ENCODE peak calls at places on chromosome 5, in six cellular contexts. One of them, this sample, is unnamed. For H3K9me3, the result is how much of the 10 kb centered on the place peaks cover.

GRCh38 chr5:52898961-52899680 is 90.0 kb upstream of the ITGA2 start:
- DNase-seq in CD4-positive, alpha-beta T cell: no peak
- DNase-seq in Caco-2: no peak
- DNase-seq in suprapubic skin: no peak
- DNase-seq in CD4-positive, CD25-positive, alpha-beta regulatory T cell: no peak
- DNase-seq in CD8-positive, alpha-beta memory T cell: no peak
- DNase-seq in this sample: no peak

GRCh38 chr5:148875205-148875875 is 48.9 kb downstream of the ADRB2 start:
- DNase-seq in Caco-2: no peak
- DNase-seq in CD8-positive, alpha-beta memory T cell: no peak
- DNase-seq in CD4-positive, alpha-beta T cell: no peak
- DNase-seq in CD4-positive, CD25-positive, alpha-beta regulatory T cell: no peak
- DNase-seq in suprapubic skin: no peak
- DNase-seq in this sample: no peak

GRCh38 chr5:103111458-103111857 is 8.5 kb downstream of the GIN1 start:
- DNase-seq in Caco-2: no peak
- DNase-seq in suprapubic skin: no peak
- DNase-seq in CD8-positive, alpha-beta memory T cell: peak
- DNase-seq in CD4-positive, CD25-positive, alpha-beta regulatory T cell: no peak
- DNase-seq in CD4-positive, alpha-beta T cell: no peak
- DNase-seq in this sample: no peak

GRCh38 chr5:149682532-149683076 is 47.5 kb upstream of the PPARGC1B start:
- DNase-seq in Caco-2: no peak
- DNase-seq in suprapubic skin: no peak
- DNase-seq in CD8-positive, alpha-beta memory T cell: no peak
- DNase-seq in CD4-positive, alpha-beta T cell: no peak
- DNase-seq in CD4-positive, CD25-positive, alpha-beta regulatory T cell: no peak
- DNase-seq in this sample: no peak

GRCh38 chr5:38426493-38426892 is 130.0 kb downstream of the LIFR start:
- DNase-seq in Caco-2: no peak
- DNase-seq in CD4-positive, alpha-beta T cell: no peak
- DNase-seq in suprapubic skin: peak
- DNase-seq in CD4-positive, CD25-positive, alpha-beta regulatory T cell: no peak
- DNase-seq in CD8-positive, alpha-beta memory T cell: no peak
- DNase-seq in this sample: no peak

GRCh38 chr5:93130623-93131022 is 450.4 kb downstream of the NR2F1-AS1 start:
- DNase-seq in CD4-positive, CD25-positive, alpha-beta regulatory T cell: no peak
- DNase-seq in CD8-positive, alpha-beta memory T cell: no peak
- DNase-seq in suprapubic skin: no peak
- DNase-seq in CD4-positive, alpha-beta T cell: no peak
- DNase-seq in Caco-2: no peak
- DNase-seq in this sample: no peak

GRCh38 chr5:57499262-57500050 is 16.8 kb upstream of the ACTBL2 start:
- DNase-seq in suprapubic skin: no peak
- DNase-seq in CD4-positive, alpha-beta T cell: no peak
- DNase-seq in CD8-positive, alpha-beta memory T cell: no peak
- DNase-seq in Caco-2: peak
- DNase-seq in CD4-positive, CD25-positive, alpha-beta regulatory T cell: no peak
- DNase-seq in this sample: no peak

GRCh38 chr5:39409036-39409435 is 15.7 kb downstream of the DAB2 start:
- DNase-seq in CD8-positive, alpha-beta memory T cell: no peak
- DNase-seq in suprapubic skin: no peak
- DNase-seq in CD4-positive, CD25-positive, alpha-beta regulatory T cell: no peak
- DNase-seq in Caco-2: no peak
- DNase-seq in CD4-positive, alpha-beta T cell: no peak
- DNase-seq in this sample: no peak

GRCh38 chr5:68722357-68722756 is 371.5 kb upstream of the SLC30A5 start:
- DNase-seq in CD8-positive, alpha-beta memory T cell: no peak
- DNase-seq in CD4-positive, CD25-positive, alpha-beta regulatory T cell: no peak
- DNase-seq in Caco-2: no peak
- DNase-seq in suprapubic skin: no peak
- DNase-seq in CD4-positive, alpha-beta T cell: no peak
- DNase-seq in this sample: no peak

GRCh38 chr5:116276952-116277351 is 192.1 kb downstream of the COMMD10 start:
- DNase-seq in Caco-2: no peak
- DNase-seq in CD8-positive, alpha-beta memory T cell: no peak
- DNase-seq in CD4-positive, CD25-positive, alpha-beta regulatory T cell: no peak
- DNase-seq in suprapubic skin: no peak
- DNase-seq in CD4-positive, alpha-beta T cell: no peak
- DNase-seq in this sample: no peak

GRCh38 chr5:149035282-149035882 is 27.5 kb downstream of the SH3TC2 start:
- DNase-seq in CD4-positive, CD25-positive, alpha-beta regulatory T cell: peak
- DNase-seq in suprapubic skin: peak
- DNase-seq in Caco-2: peak
- DNase-seq in CD8-positive, alpha-beta memory T cell: peak
- DNase-seq in CD4-positive, alpha-beta T cell: peak
- DNase-seq in this sample: peak

GRCh38 chr5:116575635-116576042 is 1.0 kb upstream of the SEMA6A start:
- DNase-seq in Caco-2: no peak
- DNase-seq in CD8-positive, alpha-beta memory T cell: no peak
- DNase-seq in suprapubic skin: no peak
- DNase-seq in CD4-positive, alpha-beta T cell: no peak
- DNase-seq in CD4-positive, CD25-positive, alpha-beta regulatory T cell: no peak
- DNase-seq in this sample: no peak

GRCh38 chr5:30850871-30851270 is 342.6 kb upstream of the CDH6 start:
- DNase-seq in CD4-positive, alpha-beta T cell: no peak
- DNase-seq in suprapubic skin: no peak
- DNase-seq in Caco-2: no peak
- DNase-seq in CD8-positive, alpha-beta memory T cell: no peak
- DNase-seq in CD4-positive, CD25-positive, alpha-beta regulatory T cell: no peak
- DNase-seq in this sample: no peak

GRCh38 chr5:39605966-39606591 is 181.3 kb upstream of the DAB2 start:
- DNase-seq in CD8-positive, alpha-beta memory T cell: no peak
- DNase-seq in CD4-positive, CD25-positive, alpha-beta regulatory T cell: no peak
- DNase-seq in suprapubic skin: no peak
- DNase-seq in CD4-positive, alpha-beta T cell: no peak
- DNase-seq in Caco-2: no peak
- DNase-seq in this sample: no peak

GRCh38 chr5:88436290-88436689 is 167.6 kb upstream of the TMEM161B start:
- DNase-seq in Caco-2: no peak
- DNase-seq in CD4-positive, alpha-beta T cell: no peak
- DNase-seq in CD4-positive, CD25-positive, alpha-beta regulatory T cell: no peak
- DNase-seq in suprapubic skin: no peak
- DNase-seq in CD8-positive, alpha-beta memory T cell: no peak
- DNase-seq in this sample: no peak

DNA sequence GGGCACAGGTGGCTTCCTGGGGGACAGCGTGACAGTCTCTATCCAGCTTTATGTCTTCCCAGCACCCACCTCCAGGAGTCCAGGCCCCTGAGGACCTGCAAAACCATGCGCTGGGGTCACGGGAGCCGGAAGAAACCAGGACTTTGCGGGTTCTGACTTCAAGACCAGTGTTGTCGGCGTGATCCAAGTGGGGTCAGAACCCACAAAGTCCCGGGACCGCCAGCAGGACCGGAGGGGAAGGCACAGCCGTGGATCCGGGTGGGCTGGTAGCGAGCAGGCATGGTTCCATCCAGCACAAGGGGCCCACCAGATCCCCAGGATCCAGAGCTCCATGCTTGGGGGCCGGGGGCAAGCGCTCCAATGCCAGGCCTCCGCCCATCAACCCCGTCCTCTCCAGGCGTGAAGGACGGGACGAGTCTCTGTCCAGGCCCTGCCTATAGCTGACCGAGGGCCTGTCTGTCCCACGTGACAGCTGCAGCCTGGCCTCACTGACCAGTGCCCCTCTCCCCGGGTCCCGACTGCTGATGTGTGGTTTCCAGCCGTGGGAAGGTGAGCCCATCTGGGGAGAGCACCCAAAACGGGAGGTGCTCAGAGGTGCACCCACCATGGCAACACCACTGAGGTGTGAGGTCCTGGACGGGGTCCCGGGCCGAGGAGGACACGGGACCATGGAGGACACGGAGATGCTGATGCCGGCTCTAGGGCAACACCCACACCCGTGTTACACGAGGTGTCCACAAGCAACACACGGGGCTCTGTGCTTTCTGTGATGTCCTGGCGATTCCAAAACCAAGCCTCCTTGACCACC is 48.9 kb downstream of the SLC12A7 start:
- DNase-seq in CD4-positive, CD25-positive, alpha-beta regulatory T cell: no peak
- DNase-seq in Caco-2: no peak
- DNase-seq in CD4-positive, alpha-beta T cell: no peak
- DNase-seq in suprapubic skin: no peak
- DNase-seq in CD8-positive, alpha-beta memory T cell: no peak
- DNase-seq in this sample: no peak
- H3K9me3 ChIP-seq in CD4-positive, CD25-positive, alpha-beta regulatory T cell: under half
- H3K9me3 ChIP-seq in Caco-2: under half
- H3K9me3 ChIP-seq in CD4-positive, alpha-beta T cell: under half
- H3K9me3 ChIP-seq in suprapubic skin: under half
- H3K9me3 ChIP-seq in CD8-positive, alpha-beta memory T cell: under half
- H3K9me3 ChIP-seq in this sample: under half

GRCh38 chr5:165919196-165919595 is 2372.2 kb upstream of the WWC1 start:
- DNase-seq in CD4-positive, alpha-beta T cell: no peak
- DNase-seq in suprapubic skin: no peak
- DNase-seq in CD8-positive, alpha-beta memory T cell: no peak
- DNase-seq in Caco-2: no peak
- DNase-seq in CD4-positive, CD25-positive, alpha-beta regulatory T cell: no peak
- DNase-seq in this sample: no peak

GRCh38 chr5:165913059-165913458 is 2378.4 kb upstream of the WWC1 start:
- DNase-seq in suprapubic skin: no peak
- DNase-seq in CD4-positive, CD25-positive, alpha-beta regulatory T cell: no peak
- DNase-seq in CD4-positive, alpha-beta T cell: no peak
- DNase-seq in Caco-2: no peak
- DNase-seq in CD8-positive, alpha-beta memory T cell: no peak
- DNase-seq in this sample: no peak

GRCh38 chr5:165914462-165914861 is 2377.0 kb upstream of the WWC1 start:
- DNase-seq in CD8-positive, alpha-beta memory T cell: no peak
- DNase-seq in CD4-positive, CD25-positive, alpha-beta regulatory T cell: no peak
- DNase-seq in Caco-2: no peak
- DNase-seq in suprapubic skin: no peak
- DNase-seq in CD4-positive, alpha-beta T cell: no peak
- DNase-seq in this sample: no peak
- H3K9me3 ChIP-seq in CD8-positive, alpha-beta memory T cell: under half
- H3K9me3 ChIP-seq in CD4-positive, CD25-positive, alpha-beta regulatory T cell: under half
- H3K9me3 ChIP-seq in Caco-2: under half
- H3K9me3 ChIP-seq in suprapubic skin: under half
- H3K9me3 ChIP-seq in CD4-positive, alpha-beta T cell: under half
- H3K9me3 ChIP-seq in this sample: under half

DNA sequence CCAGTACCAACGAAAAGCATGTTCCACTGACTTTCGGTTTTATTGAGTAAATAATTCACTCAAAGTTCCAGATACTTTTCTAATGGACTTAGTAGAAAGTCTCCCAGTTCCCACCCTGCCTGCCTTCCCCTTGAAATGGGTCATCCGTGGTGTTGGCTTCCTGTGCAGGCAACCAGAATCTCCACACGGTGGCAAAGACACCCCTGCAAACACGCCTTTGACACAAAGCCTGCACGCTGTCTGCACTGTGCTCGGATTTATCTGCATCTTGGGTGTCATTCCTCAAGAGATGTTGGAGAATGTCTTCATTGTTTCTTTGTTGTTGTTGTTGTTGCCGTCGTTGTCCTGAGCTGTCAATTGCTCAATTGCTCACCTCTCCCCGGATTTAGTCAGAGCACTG is 150.0 kb upstream of the IRX2 start:
- DNase-seq in CD4-positive, CD25-positive, alpha-beta regulatory T cell: no peak
- DNase-seq in CD4-positive, alpha-beta T cell: no peak
- DNase-seq in suprapubic skin: peak
- DNase-seq in CD8-positive, alpha-beta memory T cell: no peak
- DNase-seq in Caco-2: no peak
- DNase-seq in this sample: no peak
- H3K9me3 ChIP-seq in CD4-positive, CD25-positive, alpha-beta regulatory T cell: under half
- H3K9me3 ChIP-seq in CD4-positive, alpha-beta T cell: under half
- H3K9me3 ChIP-seq in suprapubic skin: under half
- H3K9me3 ChIP-seq in CD8-positive, alpha-beta memory T cell: under half
- H3K9me3 ChIP-seq in Caco-2: under half
- H3K9me3 ChIP-seq in this sample: under half

DNA sequence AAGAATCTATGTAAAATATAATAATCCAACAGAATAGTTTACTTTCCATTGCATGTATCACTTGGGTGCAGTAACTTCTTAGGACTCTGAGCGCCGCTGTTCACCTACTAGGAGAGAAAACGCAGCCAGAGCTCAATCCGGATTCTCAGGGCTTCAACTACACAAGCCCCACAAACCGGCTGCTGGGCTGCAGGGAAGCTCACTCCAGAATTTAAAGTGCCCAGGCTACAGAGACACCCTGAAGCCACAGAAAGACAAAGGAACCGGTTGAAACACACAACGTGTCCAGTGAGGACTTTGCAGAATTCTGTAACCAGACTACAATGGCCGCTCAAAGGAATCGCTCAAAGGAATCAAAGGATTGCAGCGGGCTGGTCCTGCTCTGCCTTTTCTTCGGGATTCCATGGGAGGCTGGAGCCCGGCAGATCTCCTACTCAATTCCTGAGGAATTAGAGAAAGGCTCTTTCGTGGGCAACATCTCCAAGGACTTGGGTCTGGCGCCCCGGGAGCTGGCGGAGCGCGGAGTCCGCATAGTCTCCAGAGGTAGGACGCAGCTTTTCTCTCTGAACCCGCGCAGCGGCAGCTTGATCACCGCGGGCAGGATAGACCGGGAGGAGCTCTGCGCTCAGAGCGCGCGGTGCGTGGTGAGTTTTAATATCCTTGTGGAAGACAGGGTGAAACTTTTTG is at the start of gene PCDHGA10:
- DNase-seq in CD4-positive, alpha-beta T cell: peak
- DNase-seq in Caco-2: peak
- DNase-seq in CD4-positive, CD25-positive, alpha-beta regulatory T cell: no peak
- DNase-seq in suprapubic skin: no peak
- DNase-seq in CD8-positive, alpha-beta memory T cell: peak
- DNase-seq in this sample: peak
- H3K9me3 ChIP-seq in CD4-positive, alpha-beta T cell: under half
- H3K9me3 ChIP-seq in Caco-2: under half
- H3K9me3 ChIP-seq in CD4-positive, CD25-positive, alpha-beta regulatory T cell: under half
- H3K9me3 ChIP-seq in suprapubic skin: half or more
- H3K9me3 ChIP-seq in CD8-positive, alpha-beta memory T cell: under half
- H3K9me3 ChIP-seq in this sample: under half

GRCh38 chr5:110218994-110219393 is 507.5 kb downstream of the TMEM232 start:
- DNase-seq in Caco-2: no peak
- DNase-seq in CD4-positive, alpha-beta T cell: no peak
- DNase-seq in CD4-positive, CD25-positive, alpha-beta regulatory T cell: no peak
- DNase-seq in suprapubic skin: no peak
- DNase-seq in CD8-positive, alpha-beta memory T cell: no peak
- DNase-seq in this sample: no peak
- H3K9me3 ChIP-seq in Caco-2: under half
- H3K9me3 ChIP-seq in CD4-positive, alpha-beta T cell: under half
- H3K9me3 ChIP-seq in CD4-positive, CD25-positive, alpha-beta regulatory T cell: under half
- H3K9me3 ChIP-seq in suprapubic skin: under half
- H3K9me3 ChIP-seq in CD8-positive, alpha-beta memory T cell: under half
- H3K9me3 ChIP-seq in this sample: under half

GRCh38 chr5:139642891-139643871 is 5.0 kb upstream of the CXXC5 start:
- DNase-seq in CD4-positive, CD25-positive, alpha-beta regulatory T cell: no peak
- DNase-seq in Caco-2: peak
- DNase-seq in suprapubic skin: peak
- DNase-seq in CD4-positive, alpha-beta T cell: no peak
- DNase-seq in CD8-positive, alpha-beta memory T cell: no peak
- DNase-seq in this sample: no peak
- H3K9me3 ChIP-seq in CD4-positive, CD25-positive, alpha-beta regulatory T cell: under half
- H3K9me3 ChIP-seq in Caco-2: under half
- H3K9me3 ChIP-seq in suprapubic skin: under half
- H3K9me3 ChIP-seq in CD4-positive, alpha-beta T cell: under half
- H3K9me3 ChIP-seq in CD8-positive, alpha-beta memory T cell: under half
- H3K9me3 ChIP-seq in this sample: under half

DNA sequence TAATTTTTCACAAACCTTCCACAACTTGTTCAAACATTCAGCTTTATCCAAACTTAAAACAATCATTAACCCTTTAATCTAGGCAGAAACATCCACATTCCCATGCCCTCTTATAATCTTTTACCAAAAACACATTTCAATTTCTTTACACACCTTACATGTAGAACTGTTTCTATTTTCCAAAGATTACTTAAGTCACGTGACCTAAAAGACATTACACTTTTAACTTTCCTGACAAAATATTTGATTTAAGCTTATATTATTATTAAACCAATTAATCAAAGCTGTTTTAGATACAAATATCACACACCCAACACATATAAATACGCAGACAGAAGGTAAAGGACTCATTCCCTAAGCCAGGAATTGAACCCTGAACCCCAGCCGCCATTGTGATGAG is 21.0 kb upstream of the MRPS30 start:
- DNase-seq in Caco-2: no peak
- DNase-seq in CD4-positive, alpha-beta T cell: no peak
- DNase-seq in CD4-positive, CD25-positive, alpha-beta regulatory T cell: no peak
- DNase-seq in CD8-positive, alpha-beta memory T cell: no peak
- DNase-seq in suprapubic skin: no peak
- DNase-seq in this sample: no peak
- H3K9me3 ChIP-seq in Caco-2: under half
- H3K9me3 ChIP-seq in CD4-positive, alpha-beta T cell: under half
- H3K9me3 ChIP-seq in CD4-positive, CD25-positive, alpha-beta regulatory T cell: under half
- H3K9me3 ChIP-seq in CD8-positive, alpha-beta memory T cell: under half
- H3K9me3 ChIP-seq in suprapubic skin: under half
- H3K9me3 ChIP-seq in this sample: under half